ENCODE peak calls at places on chromosomes 2 and 18, in four cellular contexts. I is K562, Y is GM12878, F is SK-N-SH. O is an unnamed sample.

GRCh38 chr2:120520929-120521912 is 175.3 kb downstream of the INHBB start:
- DNase-seq in I (peak; percentile 72), Y (no peak), F (peak; percentile 65), O (peak; percentile 60)

GRCh38 chr2:43284967-43285366 is 58.6 kb upstream of the ZFP36L2 start:
- DNase-seq in I (no peak), Y (no peak), F (no peak), O (no peak)

GRCh38 chr2:200130762-200131166 is 175.4 kb downstream of the MAIP1 start:
- DNase-seq in I (no peak), Y (no peak), F (no peak), O (no peak)

GRCh38 chr2:107374261-107374660 is 452.4 kb upstream of the RGPD4 start:
- DNase-seq in I (no peak), Y (no peak), F (no peak), O (no peak)

GRCh38 chr2:214126135-214126534 is 284.7 kb upstream of the VWC2L start:
- DNase-seq in I (no peak), Y (no peak), F (no peak), O (no peak)

GRCh38 chr2:236164201-236164982 is 3.8 kb downstream of the GBX2 start:
- DNase-seq in I (no peak), Y (no peak), F (peak; percentile 80), O (no peak)

GRCh38 chr2:181946444-181947127 is 39.1 kb upstream of the PPP1R1C start:
- DNase-seq in I (no peak), Y (no peak), F (no peak), O (no peak)

GRCh38 chr2:238162516-238163441 is 4.0 kb downstream of the ERFE start:
- DNase-seq in I (no peak), Y (no peak), F (peak; percentile 38), O (no peak)

GRCh38 chr18:48109961-48110493 is 179.6 kb upstream of the SMAD2 start:
- DNase-seq in I (no peak), Y (no peak), F (no peak), O (no peak)

GRCh38 chr2:17539993-17540812 is at the start of gene VSNL1:
- DNase-seq in I (peak; percentile 71), Y (no peak), F (peak; percentile 96), O (peak; percentile 98)

GRCh38 chr2:174280596-174280995 is 32.3 kb upstream of the OLA1 start:
- DNase-seq in I (no peak), Y (no peak), F (no peak), O (no peak)

GRCh38 chr2:110215566-110216158 is 3.3 kb upstream of the MTLN start:
- DNase-seq in I (no peak), Y (no peak), F (no peak), O (no peak)

GRCh38 chr2:240881913-240882312 is 13.3 kb downstream of the AGXT start:
- DNase-seq in I (no peak), Y (no peak), F (no peak), O (no peak)

GRCh38 chr2:60602828-60603532 is 49.5 kb upstream of the BCL11A start:
- DNase-seq in I (no peak), Y (no peak), F (no peak), O (no peak)

GRCh38 chr2:79275197-79275596 is 115.6 kb upstream of the REG3A start:
- DNase-seq in I (no peak), Y (no peak), F (no peak), O (no peak)

GRCh38 chr2:134611316-134611715 is 107.5 kb downstream of the TMEM163 start:
- DNase-seq in I (no peak), Y (no peak), F (no peak), O (no peak)

GRCh38 chr2:195151711-195152110 is 505.3 kb upstream of the SLC39A10 start:
- DNase-seq in I (no peak), Y (no peak), F (no peak), O (no peak)
- TF ChIP-seq NFIC in I (no peak), Y (no peak), F (no peak), O (no peak)

DNA sequence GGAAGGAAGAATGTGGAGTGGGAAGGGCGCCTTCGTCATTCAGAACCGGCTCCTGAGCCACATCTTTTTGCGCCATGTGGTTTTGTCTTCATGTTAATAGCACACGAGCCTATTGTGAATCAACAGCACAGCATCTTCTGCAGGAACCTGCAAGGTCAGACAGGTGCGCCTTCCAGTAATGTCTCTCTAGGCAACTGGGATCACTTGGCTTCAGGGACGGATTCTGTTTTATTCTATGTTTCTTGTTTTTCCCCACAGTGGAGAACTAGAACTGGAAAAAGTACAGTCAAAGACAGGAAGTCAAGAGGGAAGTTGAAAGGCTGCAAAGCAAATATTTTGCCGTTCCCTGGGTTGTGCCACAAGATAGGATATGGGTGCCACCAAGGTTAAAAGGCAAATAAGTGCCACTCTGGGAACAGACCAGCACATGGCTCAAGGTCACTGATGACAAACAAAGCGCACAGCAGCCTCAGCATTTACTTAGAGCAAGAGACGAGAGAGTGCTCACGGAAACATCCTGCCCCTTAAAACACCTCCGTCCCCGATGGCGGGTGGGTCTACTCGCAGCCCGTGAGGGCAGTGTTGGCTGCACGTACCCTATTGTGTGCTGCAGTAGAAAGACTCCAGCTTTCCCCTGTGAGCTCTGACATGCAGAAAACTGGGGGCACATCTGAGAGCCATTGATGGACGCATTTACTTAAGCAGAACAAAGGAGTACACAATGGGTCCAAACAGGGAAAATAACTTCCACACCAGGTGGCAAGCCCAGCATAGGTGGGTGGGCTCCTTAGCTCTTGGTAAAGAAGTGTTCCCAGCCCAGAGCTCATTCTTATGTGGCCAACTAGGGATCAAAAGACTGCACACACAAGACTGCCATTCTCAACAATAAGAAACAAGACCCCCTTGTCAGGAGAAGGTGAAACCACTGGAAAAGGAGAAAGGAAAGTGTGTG is 107.2 kb upstream of the PARD3B start:
- DNase-seq in I (no peak), Y (no peak), F (no peak), O (peak; percentile 77)
- TF ChIP-seq NFIC in I (no peak), Y (no peak), F (no peak), O (peak; percentile 45)

DNA sequence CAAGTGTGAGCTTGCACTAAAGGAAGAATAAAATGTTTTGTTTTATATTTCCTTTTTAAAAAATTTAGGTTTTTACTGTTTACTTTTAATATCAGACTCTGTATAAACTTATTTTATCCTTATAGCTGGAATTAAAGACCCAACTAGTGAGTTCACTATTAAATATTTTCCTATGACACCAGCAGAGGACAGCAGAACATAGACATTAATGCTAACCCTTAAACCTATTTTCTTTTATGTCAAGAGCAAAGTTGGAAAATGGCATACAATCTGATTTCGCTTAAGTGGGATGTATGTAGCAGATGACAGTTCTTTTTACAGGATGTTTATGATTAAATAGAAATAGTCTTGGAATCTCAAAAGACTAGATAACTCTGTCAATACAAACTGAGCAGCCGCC is 188.2 kb upstream of the XIRP2 start:
- DNase-seq in I (no peak), Y (no peak), F (peak; percentile 11), O (no peak)
- TF ChIP-seq NFIC in I (no peak), Y (no peak), F (no peak), O (no peak)

GRCh38 chr2:232587527-232587926 is 37.0 kb downstream of the EIF4E2 start:
- DNase-seq in I (no peak), Y (no peak), F (no peak), O (no peak)

GRCh38 chr2:232588680-232589585 is 38.4 kb downstream of the EIF4E2 start:
- DNase-seq in I (no peak), Y (no peak), F (peak; percentile 28), O (no peak)

GRCh38 chr2:232588031-232588430 is 37.5 kb downstream of the EIF4E2 start:
- DNase-seq in I (no peak), Y (no peak), F (no peak), O (no peak)

GRCh38 chr2:232584238-232584637 is 33.7 kb downstream of the EIF4E2 start:
- DNase-seq in I (no peak), Y (no peak), F (no peak), O (no peak)

GRCh38 chr2:232586943-232587342 is 36.5 kb downstream of the EIF4E2 start:
- DNase-seq in I (no peak), Y (no peak), F (no peak), O (no peak)
- TF ChIP-seq NFIC in I (no peak), Y (no peak), F (no peak), O (no peak)

DNA sequence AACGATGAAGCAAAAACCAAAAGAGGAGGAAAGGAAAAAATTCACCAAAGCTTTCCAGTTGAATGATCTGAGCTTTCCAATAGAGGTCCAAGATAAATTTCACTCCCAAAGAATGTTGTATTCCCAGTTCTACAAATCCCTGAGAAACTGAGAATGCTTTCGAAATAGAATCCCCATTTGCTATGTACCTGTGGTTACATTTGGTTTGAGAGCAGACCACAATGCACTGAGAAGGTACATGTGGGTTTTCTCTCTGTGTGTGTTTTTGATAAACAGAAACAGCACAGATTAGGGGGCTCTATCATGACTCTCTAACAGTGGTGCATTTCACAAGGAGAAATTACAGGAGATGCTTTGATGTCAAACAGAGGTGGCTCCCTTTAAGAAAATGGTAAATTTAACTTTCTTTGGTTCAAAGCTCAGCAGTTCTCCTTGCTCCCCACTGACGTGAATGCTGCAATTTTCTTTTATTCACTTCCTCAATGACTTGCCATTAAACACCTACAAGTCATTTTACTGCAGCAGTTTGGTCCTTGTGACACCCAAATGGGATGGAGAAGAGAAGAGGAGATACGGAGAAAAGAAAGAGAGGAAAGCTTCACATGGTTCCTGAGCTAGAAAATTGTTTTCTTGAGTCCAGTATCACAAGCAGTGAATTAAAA is 108.7 kb downstream of the EPHA4 start:
- DNase-seq in I (no peak), Y (no peak), F (no peak), O (no peak)
- TF ChIP-seq NFIC in I (no peak), Y (no peak), F (no peak), O (no peak)

DNA sequence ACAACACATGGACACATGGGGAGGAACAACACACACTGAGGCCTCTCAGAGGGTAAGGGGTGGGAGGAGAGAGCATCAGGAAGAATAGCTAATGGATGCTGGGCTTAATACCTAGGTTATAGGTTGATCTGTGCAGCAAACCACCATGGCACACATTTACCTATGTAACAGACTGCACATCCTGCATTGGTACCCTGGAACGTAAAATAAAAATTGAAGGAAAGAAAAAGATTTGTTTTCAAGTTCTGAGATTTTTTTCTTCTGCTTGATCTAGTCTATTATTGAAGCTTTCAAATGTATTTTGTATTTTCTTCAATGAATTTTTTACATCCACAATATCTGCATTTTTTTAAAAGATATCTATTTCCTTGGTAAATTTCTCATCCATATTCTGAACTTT is 59.3 kb upstream of the SLC4A10 start:
- DNase-seq in I (no peak), Y (no peak), F (no peak), O (no peak)
- TF ChIP-seq NFIC in I (no peak), Y (no peak), F (no peak), O (no peak)

GRCh38 chr2:126288362-126288761 is 367.6 kb upstream of the GYPC start:
- DNase-seq in I (no peak), Y (no peak), F (no peak), O (no peak)
- TF ChIP-seq NFIC in I (no peak), Y (no peak), F (no peak), O (no peak)

GRCh38 chr2:13682878-13683277 is 949.6 kb upstream of the LRATD1 start:
- DNase-seq in I (no peak), Y (no peak), F (no peak), O (no peak)
- TF ChIP-seq NFIC in I (no peak), Y (no peak), F (no peak), O (no peak)